ENCODE peak calls at places on chromosomes 12 and 14, in ten cellular contexts. Z, D, B, H, C, T, M, K, W and G are unnamed samples. For H3K4me1, the result is how much of the 10 kb centered on the place peaks cover.

GRCh38 chr14:63614964-63615363 is 26.7 kb downstream of the WDR89 start:
- DNase-seq in Z (peak), D (no peak), B (no peak), H (no peak), C (no peak), T (peak), M (peak), K (no peak), W (peak), G (no peak)

GRCh38 chr12:69991683-69992297 is 166.8 kb downstream of the MYRFL start:
- DNase-seq in Z (no peak), D (peak), B (no peak), H (peak), C (no peak), T (no peak), M (no peak), K (no peak), W (no peak), G (no peak)

GRCh38 chr12:72282721-72283120 is 10.6 kb downstream of the TRHDE start:
- DNase-seq in Z (no peak), D (no peak), B (peak), H (no peak), C (no peak), T (peak), M (peak), K (no peak), W (peak), G (no peak)

GRCh38 chr12:65886996-65887395 is 62.7 kb downstream of the HMGA2 start:
- DNase-seq in Z (peak), D (no peak), B (no peak), H (no peak), C (no peak), T (peak), M (no peak), K (no peak), W (peak), G (no peak)

GRCh38 chr12:243381-243780 is 19.3 kb downstream of the SLC6A13 start:
- DNase-seq in Z (no peak), D (no peak), B (no peak), H (no peak), C (no peak), T (peak), M (no peak), K (no peak), W (no peak), G (no peak)

GRCh38 chr12:103884316-103884715 is 43.3 kb upstream of the NT5DC3 start:
- DNase-seq in Z (peak), D (no peak), B (peak), H (peak), C (no peak), T (peak), M (peak), K (no peak), W (peak), G (no peak)

GRCh38 chr12:13173012-13173441 is 23.5 kb upstream of the EMP1 start:
- DNase-seq in Z (no peak), D (no peak), B (no peak), H (no peak), C (no peak), T (peak), M (no peak), K (no peak), W (peak), G (no peak)

GRCh38 chr14:100729982-100730381 is 3.3 kb downstream of the DLK1 start:
- DNase-seq in Z (no peak), D (no peak), B (no peak), H (peak), C (no peak), T (no peak), M (no peak), K (no peak), W (no peak), G (no peak)

GRCh38 chr12:42140901-42141300 is 3.8 kb downstream of the GXYLT1 start:
- DNase-seq in Z (no peak), D (no peak), B (no peak), H (no peak), C (no peak), T (peak), M (no peak), K (no peak), W (peak), G (no peak)

GRCh38 chr14:72665259-72665658 is 228.6 kb downstream of the DPF3 start:
- DNase-seq in Z (peak), D (no peak), B (no peak), H (no peak), C (no peak), T (peak), M (no peak), K (no peak), W (peak), G (no peak)

GRCh38 chr14:56379956-56380355 is 199.6 kb upstream of the TMEM260 start:
- DNase-seq in Z (no peak), D (no peak), B (no peak), H (no peak), C (no peak), T (peak), M (no peak), K (no peak), W (peak), G (no peak)

GRCh38 chr14:102495482-102496330 is 13.9 kb downstream of the ANKRD9 start:
- DNase-seq in Z (no peak), D (no peak), B (no peak), H (no peak), C (no peak), T (no peak), M (no peak), K (no peak), W (no peak), G (no peak)

GRCh38 chr14:103871596-103872480 is 24.5 kb upstream of the PPP1R13B start:
- DNase-seq in Z (no peak), D (no peak), B (peak), H (no peak), C (peak), T (no peak), M (no peak), K (no peak), W (no peak), G (peak)

GRCh38 chr12:5456025-5456424 is 24.1 kb downstream of the NTF3 start:
- DNase-seq in Z (no peak), D (no peak), B (no peak), H (no peak), C (no peak), T (no peak), M (no peak), K (no peak), W (no peak), G (no peak)

GRCh38 chr12:93178154-93178878 is 199.4 kb upstream of the NUDT4 start:
- DNase-seq in Z (peak), D (no peak), B (no peak), H (no peak), C (no peak), T (no peak), M (no peak), K (no peak), W (no peak), G (no peak)

GRCh38 chr12:107884769-107885694 is 110.5 kb downstream of the ASCL4 start:
- DNase-seq in Z (peak), D (no peak), B (peak), H (peak), C (no peak), T (peak), M (peak), K (no peak), W (peak), G (no peak)

GRCh38 chr14:32332415-32333116 is 3.5 kb downstream of the AKAP6 start:
- DNase-seq in Z (no peak), D (no peak), B (no peak), H (no peak), C (no peak), T (no peak), M (no peak), K (no peak), W (no peak), G (no peak)

GRCh38 chr14:50007123-50007903 is 109.1 kb downstream of the VCPKMT start:
- DNase-seq in Z (no peak), D (no peak), B (peak), H (no peak), C (no peak), T (no peak), M (no peak), K (no peak), W (no peak), G (no peak)

GRCh38 chr12:75850751-75851462 is 180.7 kb downstream of the PHLDA1 start:
- DNase-seq in Z (no peak), D (no peak), B (no peak), H (no peak), C (no peak), T (peak), M (no peak), K (no peak), W (peak), G (no peak)

GRCh38 chr14:60323199-60323891 is 74.3 kb downstream of the PPM1A start:
- DNase-seq in Z (no peak), D (no peak), B (no peak), H (peak), C (no peak), T (no peak), M (no peak), K (no peak), W (no peak), G (no peak)

GRCh38 chr14:92690171-92691011 is 58.0 kb downstream of the LGMN start:
- DNase-seq in Z (peak), D (no peak), B (peak), H (peak), C (no peak), T (peak), M (peak), K (peak), W (peak), G (no peak)

GRCh38 chr12:42705863-42706262 is 116.3 kb upstream of the PRICKLE1 start:
- DNase-seq in Z (peak), D (peak), B (no peak), H (peak), C (peak), T (peak), M (no peak), K (peak), W (peak), G (peak)

GRCh38 chr12:6084261-6084968 is 40.1 kb downstream of the VWF start:
- DNase-seq in Z (peak), D (peak), B (peak), H (peak), C (no peak), T (peak), M (no peak), K (peak), W (no peak), G (no peak)

GRCh38 chr12:126095748-126096510 is 1030.7 kb downstream of the AACS start:
- DNase-seq in Z (no peak), D (no peak), B (no peak), H (no peak), C (no peak), T (no peak), M (no peak), K (no peak), W (no peak), G (no peak)

DNA sequence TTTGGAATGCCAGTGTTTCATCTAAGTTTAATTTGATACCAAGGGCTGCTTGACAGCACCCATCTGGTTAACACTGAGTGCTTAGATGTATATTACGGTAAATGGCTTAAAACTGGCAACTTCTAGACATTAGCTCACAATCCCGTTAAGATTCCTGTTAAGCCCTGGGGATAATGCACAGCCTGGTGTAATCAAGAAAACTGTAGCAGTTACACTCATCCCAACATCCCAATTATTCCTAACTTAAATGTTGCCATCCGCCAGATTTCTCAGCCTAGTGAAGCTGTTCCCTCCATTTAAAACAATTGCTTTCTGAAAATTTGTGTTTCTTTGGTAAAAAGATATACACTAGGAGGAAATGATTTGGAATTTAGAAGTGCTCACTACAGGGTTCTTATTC is 30.0 kb downstream of the PPFIBP1 start:
- DNase-seq in Z (no peak), D (no peak), B (no peak), H (no peak), C (no peak), T (no peak), M (no peak), K (no peak), W (no peak), G (no peak)
- H3K4me1 ChIP-seq in Z (half or more), D (half or more), B (under half), H (under half), C (half or more), T (under half), M (half or more), K (half or more), W (half or more), G (under half)

GRCh38 chr12:16076970-16077527 is 165.9 kb downstream of the DERA start:
- DNase-seq in Z (no peak), D (no peak), B (no peak), H (no peak), C (no peak), T (no peak), M (no peak), K (no peak), W (no peak), G (no peak)
- H3K4me1 ChIP-seq in Z (under half), D (under half), B (under half), H (under half), C (under half), T (under half), M (under half), K (under half), W (under half), G (under half)

GRCh38 chr14:47366006-47366405 is 309.4 kb downstream of the MDGA2 start:
- DNase-seq in Z (no peak), D (no peak), B (peak), H (no peak), C (no peak), T (no peak), M (no peak), K (no peak), W (no peak), G (no peak)
- H3K4me1 ChIP-seq in Z (under half), D (under half), B (under half), H (under half), C (under half), T (under half), M (under half), K (under half), W (under half), G (under half)

DNA sequence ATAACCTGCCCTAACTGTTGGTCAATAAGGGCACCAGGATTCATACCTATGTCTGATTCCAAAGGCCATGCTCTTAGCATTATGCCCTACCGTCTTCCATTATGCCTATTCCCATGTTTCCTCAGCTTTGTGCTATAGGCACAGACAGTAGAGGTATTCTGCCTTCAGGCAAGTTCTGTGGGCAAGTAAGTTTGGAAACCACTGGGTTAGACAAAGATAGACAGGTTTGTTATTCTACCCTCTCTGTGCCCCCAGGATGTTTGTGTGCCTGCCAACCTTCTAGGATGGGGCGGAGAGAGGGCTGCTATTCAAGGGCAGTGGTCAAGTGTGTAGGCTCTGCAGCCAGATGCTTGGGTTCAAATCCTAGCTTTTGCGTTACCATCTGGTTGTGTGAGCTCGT is 4.6 kb downstream of the RAPGEF3 start:
- DNase-seq in Z (no peak), D (no peak), B (no peak), H (peak), C (no peak), T (no peak), M (no peak), K (no peak), W (no peak), G (no peak)
- H3K4me1 ChIP-seq in Z (half or more), D (half or more), B (under half), H (half or more), C (half or more), T (under half), M (under half), K (half or more), W (under half), G (under half)

DNA sequence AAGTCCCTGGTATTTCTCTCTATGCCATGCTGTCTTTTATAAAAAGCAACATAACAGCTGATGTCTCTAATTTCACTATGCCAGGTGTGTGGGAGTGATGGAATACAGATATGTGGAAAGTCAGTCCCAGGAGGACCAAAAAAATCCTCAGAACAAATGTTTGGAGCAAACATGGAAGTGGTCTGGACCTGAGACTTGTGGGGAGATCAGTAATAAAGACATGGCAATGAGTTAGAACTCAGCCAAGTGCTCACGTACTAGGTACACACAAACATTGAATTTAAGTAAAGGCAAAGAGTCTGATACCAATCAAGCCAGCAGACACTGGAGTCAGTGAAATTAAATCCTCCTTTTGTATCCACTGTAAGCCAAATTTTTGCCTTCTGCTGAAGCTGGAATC is 223.6 kb downstream of the ALG10B start:
- DNase-seq in Z (no peak), D (no peak), B (no peak), H (no peak), C (no peak), T (no peak), M (no peak), K (no peak), W (no peak), G (no peak)
- H3K4me1 ChIP-seq in Z (under half), D (under half), B (under half), H (under half), C (under half), T (under half), M (under half), K (under half), W (under half), G (under half)

DNA sequence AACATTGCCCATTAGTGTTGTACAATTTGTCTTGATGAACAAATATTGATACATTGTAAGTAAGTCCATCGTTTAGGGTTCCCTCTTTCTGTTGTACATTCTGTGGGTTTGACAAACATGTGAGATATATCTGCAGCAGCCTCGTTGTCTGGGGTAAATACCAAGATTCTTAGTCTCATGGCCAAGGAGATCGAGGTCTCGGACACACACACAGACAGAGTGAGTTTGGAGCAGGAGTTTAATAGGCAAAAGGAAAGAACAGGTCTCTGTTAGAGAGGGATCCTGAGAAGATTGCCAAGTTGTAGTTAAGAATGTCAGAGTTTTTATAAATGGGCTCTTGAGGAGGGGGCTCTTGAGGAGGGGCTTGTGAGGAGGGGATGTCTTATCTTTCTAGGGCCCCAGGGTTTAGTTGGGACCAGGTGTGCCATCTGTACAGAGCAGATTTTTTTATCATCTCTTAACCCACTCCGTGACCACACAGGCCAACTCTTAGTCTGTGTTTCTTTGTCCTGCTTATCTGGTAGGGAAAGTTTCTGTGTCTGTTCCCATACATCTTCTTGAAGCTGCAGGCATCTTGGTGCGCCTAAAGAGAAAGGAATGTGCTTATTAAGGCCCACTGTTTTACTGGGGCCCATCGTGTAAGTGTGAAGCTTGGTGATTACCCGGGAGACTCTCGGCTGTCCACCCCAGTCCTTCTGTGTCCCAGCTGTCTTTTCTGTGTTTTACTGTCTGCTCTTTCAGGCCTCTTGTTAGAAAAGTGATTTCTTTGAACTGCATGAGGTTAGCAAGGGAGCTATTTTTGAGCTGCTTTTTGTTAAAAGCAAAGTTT is 22.5 kb upstream of the CLEC2D start:
- DNase-seq in Z (peak), D (no peak), B (peak), H (no peak), C (no peak), T (peak), M (peak), K (no peak), W (peak), G (no peak)
- H3K4me1 ChIP-seq in Z (under half), D (under half), B (under half), H (under half), C (under half), T (under half), M (under half), K (under half), W (under half), G (under half)

GRCh38 chr12:124399622-124400021 is 104.7 kb downstream of the RFLNA start:
- DNase-seq in Z (peak), D (no peak), B (peak), H (peak), C (no peak), T (no peak), M (no peak), K (no peak), W (no peak), G (no peak)
- H3K4me1 ChIP-seq in Z (under half), D (half or more), B (under half), H (half or more), C (half or more), T (under half), M (under half), K (half or more), W (under half), G (under half)